ENCODE peak calls at places on chromosome 17, in four cellular contexts. U is RPMI8226; X is naive B cell; Y is CD8-positive, alpha-beta T cell. F is an unnamed sample.

GRCh38 chr17:42189651-42189965 is 4.4 kb upstream of the HCRT start:
- DNase-seq in Y (no peak), X (no peak), U (no peak), F (no peak)

GRCh38 chr17:9002610-9003354 is 18.5 kb upstream of the NTN1 start:
- DNase-seq in U (peak), Y (peak), X (peak), F (no peak)

GRCh38 chr17:47707056-47707791 is 13.3 kb downstream of the TBKBP1 start:
- DNase-seq in X (no peak), Y (no peak), U (no peak), F (no peak)

GRCh38 chr17:2406903-2407790 is 6.3 kb upstream of the MNT start:
- DNase-seq in Y (no peak), U (no peak), X (no peak), F (no peak)

GRCh38 chr17:72422505-72423285 is 301.9 kb downstream of the SOX9 start:
- DNase-seq in Y (no peak), U (no peak), X (no peak), F (no peak)

GRCh38 chr17:63911657-63912100 is 621 bp upstream of the CSHL1 start:
- DNase-seq in X (peak), Y (peak), U (peak), F (peak)

GRCh38 chr17:42274812-42275526 is 1.2 kb downstream of the STAT5B start:
- DNase-seq in X (no peak), Y (no peak), U (no peak), F (no peak)

GRCh38 chr17:48194097-48194550 is 86.6 kb downstream of the SNX11 start:
- DNase-seq in Y (no peak), U (no peak), X (no peak), F (no peak)

GRCh38 chr17:43713494-43714162 is 45.0 kb downstream of the SOST start:
- DNase-seq in X (no peak), U (peak), Y (no peak), F (no peak)

GRCh38 chr17:19362293-19363113 is at the start of gene B9D1:
- DNase-seq in X (peak), Y (peak), U (peak), F (peak)

GRCh38 chr17:3982113-3982512 is 17.9 kb upstream of the ATP2A3 start:
- DNase-seq in U (no peak), Y (no peak), X (no peak), F (no peak)

GRCh38 chr17:62000186-62000585 is 64.9 kb downstream of the MED13 start:
- DNase-seq in U (no peak), X (no peak), Y (no peak), F (no peak)

GRCh38 chr17:2178798-2179505 is 124.0 kb downstream of the HIC1 start:
- DNase-seq in U (no peak), X (no peak), Y (no peak), F (no peak)

GRCh38 chr17:30337393-30337999 is 3.6 kb upstream of the TMIGD1 start:
- DNase-seq in X (no peak), U (no peak), Y (no peak), F (no peak)

GRCh38 chr17:48594412-48595106 is 980 bp upstream of the HOXB5 start:
- DNase-seq in Y (no peak), X (no peak), U (no peak), F (no peak)

GRCh38 chr17:63399856-63400255 is 46.2 kb downstream of the CYB561 start:
- DNase-seq in X (no peak), Y (no peak), U (no peak), F (no peak)

GRCh38 chr17:59785091-59785799 is 77.8 kb downstream of the VMP1 start:
- DNase-seq in U (no peak), Y (no peak), X (no peak), F (no peak)

GRCh38 chr17:9913476-9913875 is 8.4 kb upstream of the RCVRN start:
- DNase-seq in Y (no peak), U (no peak), X (no peak), F (no peak)

GRCh38 chr17:31392856-31393748 is 1.6 kb downstream of the RAB11FIP4 start:
- DNase-seq in X (no peak), Y (no peak), U (no peak), F (no peak)

GRCh38 chr17:4469552-4469951 is 29.1 kb upstream of the SPNS2 start:
- DNase-seq in X (no peak), U (no peak), Y (no peak), F (no peak)

GRCh38 chr17:57086069-57086930 is 1.3 kb downstream of the AKAP1 start:
- DNase-seq in U (peak), X (peak), Y (peak), F (peak)

GRCh38 chr17:882827-883585 is 96.6 kb downstream of the NXN start:
- DNase-seq in X (no peak), Y (no peak), U (no peak), F (no peak)

GRCh38 chr17:75695141-75695829 is 26.0 kb upstream of the ITGB4 start:
- DNase-seq in Y (no peak), X (no peak), U (no peak), F (no peak)

GRCh38 chr17:42673885-42674754 is 2.7 kb downstream of the PLEKHH3 start:
- DNase-seq in X (no peak), Y (peak), U (peak), F (no peak)

GRCh38 chr17:6160188-6160555 is 90.0 kb downstream of the WSCD1 start:
- DNase-seq in U (no peak), Y (no peak), X (no peak), F (no peak)

GRCh38 chr17:57293077-57293476 is 36.8 kb downstream of the MSI2 start:
- DNase-seq in Y (no peak), X (no peak), U (no peak), F (no peak)

GRCh38 chr17:48718781-48719641 is 3.3 kb downstream of the PRAC1 start:
- DNase-seq in U (no peak), X (no peak), Y (no peak), F (no peak)

GRCh38 chr17:66789093-66789492 is 45.8 kb upstream of the CACNG5 start:
- DNase-seq in Y (no peak), U (peak), X (no peak), F (no peak)

GRCh38 chr17:73231363-73231762 is 30.3 kb downstream of the CPSF4L start:
- DNase-seq in Y (no peak), U (peak), X (no peak), F (no peak)

GRCh38 chr17:29140631-29141483 is 39.3 kb downstream of the MYO18A start:
- DNase-seq in U (peak), Y (peak), X (peak), F (peak)

GRCh38 chr17:77428020-77428781 is 287.4 kb downstream of the SEC14L1 start:
- DNase-seq in U (peak), Y (no peak), X (peak), F (no peak)

F was measured in T-cell.